ENCODE peak calls at places on chromosomes 4 and X, in eight cellular contexts. B is left ventricle myocardium inferior, K is astrocyte, L is cardiac muscle cell, D is kidney, J is GM19239, N is hypothalamus, E is T-cell. G is an unnamed sample.

GRCh38 chr4:23097251-23097650 is 404.5 kb downstream of the GBA3 start:
- DNase-seq in B (no peak), K (peak), L (peak), D (no peak), J (no peak), N (no peak), E (no peak), G (no peak)

GRCh38 chr4:166657261-166657660 is 577.0 kb downstream of the SPOCK3 start:
- DNase-seq in B (no peak), K (peak), L (peak), D (no peak), J (no peak), N (no peak), E (no peak), G (no peak)

GRCh38 chr4:39446842-39447573 is 11.7 kb downstream of the RPL9 start:
- DNase-seq in B (peak), K (peak), L (peak), D (peak), J (peak), N (peak), E (peak), G (peak)

GRCh38 chrX:22652596-22652995 is 347.2 kb upstream of the DDX53 start:
- DNase-seq in B (no peak), K (peak), L (peak), D (no peak), J (no peak), N (no peak), E (no peak), G (no peak)

GRCh38 chrX:68807818-68808217 is 21.0 kb upstream of the EFNB1 start:
- DNase-seq in B (no peak), K (no peak), L (peak), D (no peak), J (no peak), N (no peak), E (no peak), G (no peak)

GRCh38 chr4:174156239-174156826 is 127.1 kb downstream of the FBXO8 start:
- DNase-seq in B (no peak), K (peak), L (peak), D (no peak), J (peak), N (no peak), E (no peak), G (peak)

GRCh38 chr4:17324431-17324830 is 187.5 kb downstream of the QDPR start:
- DNase-seq in B (no peak), K (peak), L (peak), D (no peak), J (peak), N (peak), E (no peak), G (peak)

GRCh38 chr4:186485621-186486062 is 69.7 kb downstream of the MTNR1A start:
- DNase-seq in B (no peak), K (peak), L (peak), D (no peak), J (no peak), N (peak), E (no peak), G (no peak)

GRCh38 chr4:91729851-91730250 is 573.9 kb upstream of the GRID2 start:
- DNase-seq in B (no peak), K (no peak), L (peak), D (no peak), J (no peak), N (no peak), E (no peak), G (no peak)

GRCh38 chr4:77314697-77315096 is 157.7 kb downstream of the CCNG2 start:
- DNase-seq in B (no peak), K (no peak), L (no peak), D (no peak), J (no peak), N (no peak), E (no peak), G (no peak)

GRCh38 chr4:16443504-16444088 is 217.3 kb upstream of the TAPT1 start:
- DNase-seq in B (no peak), K (peak), L (peak), D (no peak), J (peak), N (no peak), E (no peak), G (no peak)

GRCh38 chrX:155148724-155149537 is 67.3 kb upstream of the VBP1 start:
- DNase-seq in B (no peak), K (no peak), L (peak), D (no peak), J (no peak), N (no peak), E (no peak), G (peak)

GRCh38 chrX:69214463-69214862 is 49.2 kb upstream of the PJA1 start:
- DNase-seq in B (no peak), K (no peak), L (no peak), D (no peak), J (no peak), N (no peak), E (no peak), G (no peak)

GRCh38 chrX:139691843-139692505 is 16.0 kb downstream of the MCF2 start:
- DNase-seq in B (no peak), K (no peak), L (peak), D (peak), J (no peak), N (no peak), E (no peak), G (no peak)

GRCh38 chrX:13268874-13269273 is 51.0 kb downstream of the ATXN3L start:
- DNase-seq in B (no peak), K (no peak), L (no peak), D (no peak), J (no peak), N (no peak), E (no peak), G (no peak)

GRCh38 chrX:34197946-34198345 is 65.8 kb upstream of the FAM47A start:
- DNase-seq in B (no peak), K (no peak), L (no peak), D (no peak), J (no peak), N (no peak), E (no peak), G (no peak)

GRCh38 chr4:1727117-1728031 is 6.1 kb downstream of the TACC3 start:
- DNase-seq in B (peak), K (peak), L (peak), D (peak), J (no peak), N (no peak), E (no peak), G (no peak)

GRCh38 chr4:139815646-139816601 is 150.3 kb downstream of the MGST2 start:
- DNase-seq in B (peak), K (peak), L (peak), D (peak), J (no peak), N (no peak), E (no peak), G (no peak)

GRCh38 chr4:42656986-42657792 is at the start of gene ATP8A1:
- DNase-seq in B (peak), K (peak), L (peak), D (peak), J (peak), N (peak), E (peak), G (peak)

GRCh38 chr4:2427383-2428334 is 8.9 kb downstream of the CFAP99 start:
- DNase-seq in B (no peak), K (no peak), L (no peak), D (peak), J (no peak), N (no peak), E (no peak), G (no peak)

GRCh38 chr4:139767168-139767567 is 101.5 kb downstream of the MGST2 start:
- DNase-seq in B (no peak), K (peak), L (peak), D (no peak), J (no peak), N (no peak), E (no peak), G (no peak)

GRCh38 chr4:57410331-57411052 is 300.3 kb upstream of the IGFBP7 start:
- DNase-seq in B (no peak), K (no peak), L (no peak), D (no peak), J (no peak), N (peak), E (no peak), G (no peak)

GRCh38 chrX:36957425-36958328 is 50.5 kb upstream of the FAM47C start:
- DNase-seq in B (no peak), K (no peak), L (peak), D (peak), J (no peak), N (no peak), E (no peak), G (no peak)

GRCh38 chr4:181541396-181541795 is 701.8 kb upstream of the TENM3 start:
- DNase-seq in B (no peak), K (peak), L (peak), D (no peak), J (no peak), N (no peak), E (no peak), G (no peak)

GRCh38 chr4:110165382-110166285 is 32.8 kb downstream of the ELOVL6 start:
- DNase-seq in B (no peak), K (peak), L (peak), D (no peak), J (no peak), N (no peak), E (peak), G (peak)

GRCh38 chr4:40316333-40316781 is 18.8 kb upstream of the CHRNA9 start:
- DNase-seq in B (no peak), K (peak), L (peak), D (no peak), J (no peak), N (no peak), E (peak), G (peak)

GRCh38 chr4:167221074-167221473 is 13.2 kb downstream of the SPOCK3 start:
- DNase-seq in B (no peak), K (no peak), L (no peak), D (no peak), J (no peak), N (no peak), E (no peak), G (no peak)

GRCh38 chr4:4575284-4576211 is 33.7 kb upstream of the STX18 start:
- DNase-seq in B (peak), K (peak), L (peak), D (peak), J (peak), N (peak), E (peak), G (peak)

GRCh38 chrX:31243804-31244203 is 172.0 kb upstream of the FTHL17 start:
- DNase-seq in B (no peak), K (no peak), L (no peak), D (no peak), J (no peak), N (no peak), E (no peak), G (no peak)

GRCh38 chrX:54495814-54496516 is at the start of gene FGD1:
- DNase-seq in B (peak), K (peak), L (peak), D (peak), J (peak), N (peak), E (no peak), G (peak)

GRCh38 chr4:6270691-6271121 is 1.1 kb downstream of the WFS1 start:
- DNase-seq in B (no peak), K (no peak), L (peak), D (peak), J (no peak), N (no peak), E (no peak), G (no peak)

GRCh38 chr4:46441116-46441859 is 51.4 kb upstream of the GABRA2 start:
- DNase-seq in B (no peak), K (no peak), L (peak), D (no peak), J (no peak), N (no peak), E (no peak), G (no peak)

GRCh38 chr4:76235915-76236314 is 15.6 kb upstream of the FAM47E start:
- DNase-seq in B (no peak), K (no peak), L (no peak), D (no peak), J (no peak), N (no peak), E (no peak), G (no peak)

GRCh38 chr4:85964298-85964697 is 395.6 kb downstream of the MAPK10 start:
- DNase-seq in B (no peak), K (no peak), L (no peak), D (no peak), J (no peak), N (no peak), E (no peak), G (no peak)